ENCODE peak calls at places on chromosomes 6 and 20, in five cellular contexts. M, B, F, E and T are unnamed samples.

GRCh38 chr6:33154349-33154748 is 37.9 kb downstream of the COL11A2 start:
- DNase-seq in E (no peak), F (no peak), M (no peak), B (no peak), T (no peak)

GRCh38 chr6:1515781-1516180 is 93.9 kb upstream of the FOXC1 start:
- DNase-seq in E (no peak), B (no peak), M (no peak), F (no peak), T (no peak)

GRCh38 chr6:7809346-7809745 is 83.4 kb downstream of the BMP6 start:
- DNase-seq in B (no peak), M (no peak), F (no peak), E (no peak), T (no peak)

GRCh38 chr6:115969207-115969929 is 91.3 kb downstream of the FRK start:
- DNase-seq in M (peak; percentile 1), F (no peak), E (no peak), B (no peak), T (no peak)

GRCh38 chr20:41275181-41275793 is 42.2 kb downstream of the ZHX3 start:
- DNase-seq in F (no peak), M (peak; percentile 61), E (peak; percentile 25), B (no peak), T (no peak)

GRCh38 chr6:125699591-125699990 is 49.8 kb upstream of the HEY2 start:
- DNase-seq in E (no peak), F (no peak), B (no peak), M (no peak), T (no peak)

GRCh38 chr6:33277663-33278391 is 904 bp downstream of the B3GALT4 start:
- DNase-seq in B (peak; percentile 32), F (no peak), M (no peak), E (no peak), T (peak; percentile 58)

GRCh38 chr6:29943053-29943966 is 978 bp downstream of the HLA-A start:
- DNase-seq in E (peak; percentile 25), B (no peak), F (no peak), M (no peak), T (peak; percentile 36)

GRCh38 chr6:13098006-13098405 is 230.3 kb downstream of the TBC1D7 start:
- DNase-seq in F (no peak), E (no peak), M (no peak), B (no peak), T (no peak)

GRCh38 chr20:50533061-50533460 is 22.9 kb downstream of the PTPN1 start:
- DNase-seq in F (no peak), M (no peak), E (no peak), B (no peak), T (no peak)

GRCh38 chr20:60478533-60478932 is 520.3 kb downstream of the CDH26 start:
- DNase-seq in M (no peak), E (no peak), F (no peak), B (no peak), T (no peak)